ENCODE peak calls at places on chromosome 6, in eight cellular contexts. F is naive B cell; U is epithelial cell of proximal tubule; P is naive thymus-derived CD4-positive, alpha-beta T cell; A is natural killer cell treated with Interleukin-12 subunit alpha and Interleukin-12 subunit beta and Interleukin-15 and Interleukin-18, amount 100 ng/mL, for 72 hours; W is stimulated activated CD4-positive, alpha-beta T cell treated with anti-CD3 and anti-CD28 coated beads, Interleukin-2, amount 100 ng/mL, for 24 hours; E is ACHN; S is HTR-8/SVneo. H is an unnamed sample.

GRCh38 chr6:166618866-166619761 is 7.9 kb downstream of the RPS6KA2 start:
- DNase-seq in U (no peak), S (no peak), W (no peak), A (no peak), E (no peak), P (no peak), F (no peak), H (no peak)

GRCh38 chr6:32472781-32473377 is 33.2 kb downstream of the HLA-DRA start:
- DNase-seq in W (no peak), E (no peak), U (no peak), F (no peak), S (no peak), A (no peak), P (no peak), H (no peak)

GRCh38 chr6:56684342-56685101 is 41.8 kb upstream of the DST start:
- DNase-seq in E (no peak), F (no peak), P (no peak), A (no peak), W (no peak), S (no peak), U (no peak), H (no peak)

GRCh38 chr6:112203577-112204349 is 50.6 kb downstream of the LAMA4 start:
- DNase-seq in A (no peak), S (peak; percentile 23), W (no peak), E (no peak), F (no peak), P (no peak), U (peak; percentile 97), H (no peak)

GRCh38 chr6:109252261-109253041 is 129.8 kb downstream of the CD164 start:
- DNase-seq in P (no peak), F (no peak), U (no peak), E (no peak), A (no peak), S (no peak), W (no peak), H (no peak)

GRCh38 chr6:154830771-154831170 is 97.6 kb downstream of the SCAF8 start:
- DNase-seq in E (no peak), S (no peak), F (no peak), P (no peak), U (no peak), W (no peak), A (no peak), H (no peak)

GRCh38 chr6:3517350-3517749 is 60.5 kb upstream of the SLC22A23 start:
- DNase-seq in F (no peak), S (peak; percentile 53), U (no peak), A (no peak), E (no peak), W (no peak), P (no peak), H (no peak)

GRCh38 chr6:166330612-166331011 is 11.7 kb downstream of the SFT2D1 start:
- DNase-seq in U (peak; percentile 50), P (no peak), W (no peak), E (peak; percentile 92), F (no peak), A (peak; percentile 60), S (no peak), H (no peak)

GRCh38 chr6:169837529-169838250 is 86.3 kb downstream of the ERMARD start:
- DNase-seq in E (no peak), W (no peak), A (no peak), F (peak; percentile 8), P (no peak), S (no peak), U (no peak), H (no peak)

GRCh38 chr6:28814032-28814976 is 109.5 kb downstream of the TRIM27 start:
- DNase-seq in S (no peak), F (no peak), P (no peak), U (no peak), W (no peak), A (no peak), E (no peak), H (no peak)

GRCh38 chr6:99745651-99746050 is 139.0 kb downstream of the PRDM13 start:
- DNase-seq in E (peak; percentile 8), A (no peak), S (peak; percentile 41), F (no peak), W (no peak), U (no peak), P (no peak), H (no peak)

GRCh38 chr6:136728976-136729515 is 63.2 kb downstream of the MAP3K5 start:
- DNase-seq in U (no peak), F (no peak), A (no peak), P (no peak), S (no peak), E (no peak), W (no peak), H (no peak)

GRCh38 chr6:1153696-1154245 is 158.1 kb upstream of the FOXQ1 start:
- DNase-seq in U (no peak), S (no peak), E (no peak), A (no peak), P (no peak), W (no peak), F (no peak), H (no peak)

GRCh38 chr6:167919349-167919748 is 78.1 kb upstream of the KIF25 start:
- DNase-seq in W (no peak), E (no peak), A (no peak), F (no peak), P (no peak), U (no peak), S (no peak), H (no peak)

GRCh38 chr6:70221715-70222236 is 81.1 kb downstream of the COL9A1 start:
- DNase-seq in F (no peak), W (no peak), A (no peak), U (no peak), S (no peak), E (no peak), P (no peak), H (no peak)

GRCh38 chr6:815348-815738 is 122.4 kb upstream of the EXOC2 start:
- DNase-seq in U (no peak), P (no peak), A (no peak), F (no peak), W (no peak), S (peak; percentile 21), E (peak; percentile 17), H (no peak)

GRCh38 chr6:161273356-161273751 is 507 bp downstream of the AGPAT4 start:
- DNase-seq in U (no peak), F (peak; percentile 49), P (peak; percentile 65), S (no peak), A (no peak), E (peak; percentile 24), W (peak; percentile 29), H (peak; percentile 33)

GRCh38 chr6:157538163-157538562 is 157.2 kb downstream of the ZDHHC14 start:
- DNase-seq in W (no peak), S (no peak), E (no peak), P (no peak), F (peak; percentile 42), A (no peak), U (no peak), H (no peak)

GRCh38 chr6:42128460-42129359 is 13.7 kb downstream of the C6orf132 start:
- DNase-seq in E (no peak), F (no peak), U (no peak), S (no peak), A (no peak), W (no peak), P (no peak), H (no peak)

GRCh38 chr6:7991992-7992815 is 72.0 kb downstream of the BLOC1S5 start:
- DNase-seq in P (no peak), A (no peak), W (no peak), F (peak; percentile 34), E (peak; percentile 47), U (no peak), S (peak; percentile 45), H (no peak)

GRCh38 chr6:20740727-20741126 is 206.5 kb downstream of the CDKAL1 start:
- DNase-seq in P (no peak), E (no peak), U (no peak), S (no peak), W (no peak), F (no peak), A (no peak), H (no peak)

GRCh38 chr6:40042232-40042631 is 108.0 kb upstream of the MOCS1 start:
- DNase-seq in P (no peak), W (no peak), S (no peak), A (no peak), F (no peak), E (no peak), U (no peak), H (no peak)

GRCh38 chr6:38501931-38502330 is 137.8 kb downstream of the BTBD9 start:
- DNase-seq in W (no peak), P (no peak), E (no peak), U (no peak), F (no peak), A (no peak), S (no peak), H (no peak)

GRCh38 chr6:10258341-10258740 is 156.5 kb downstream of the TFAP2A start:
- DNase-seq in P (no peak), F (no peak), W (no peak), E (no peak), U (no peak), A (no peak), S (no peak), H (no peak)

GRCh38 chr6:131061041-131061770 is 1.8 kb downstream of the EPB41L2 start:
- DNase-seq in P (no peak), F (peak; percentile 9), E (peak; percentile 84), W (no peak), U (peak; percentile 67), S (no peak), A (no peak), H (no peak)

GRCh38 chr6:136959471-136959891 is 37.4 kb downstream of the SLC35D3 start:
- DNase-seq in A (no peak), S (no peak), W (no peak), E (no peak), F (no peak), U (no peak), P (no peak), H (no peak)

GRCh38 chr6:35120746-35121145 is 20.4 kb downstream of the TCP11 start:
- DNase-seq in F (no peak), A (no peak), W (no peak), U (no peak), E (no peak), P (no peak), S (no peak), H (no peak)

GRCh38 chr6:43699564-43700186 is 12.1 kb upstream of the MRPS18A start:
- DNase-seq in A (no peak), W (no peak), S (no peak), P (no peak), F (no peak), E (no peak), U (no peak), H (no peak)

H was measured in stimulated activated naive CD4-positive, alpha-beta T cell treated with Interleukin-2 at 50 U/mL for 16 hours.